ENCODE peak calls at places on chromosome 18, in eight cellular contexts. R is activated T-helper 1 cell treated with anti-CD3 and anti-CD28 coated beads, Interleukin-2, amount 50 U/mL, for 16 hours; U is kidney epithelial cell; P is GM19239; A is tibial artery; H is GM12865; B is AG10803; V is anterior cingulate cortex. J is an unnamed sample.

GRCh38 chr18:77657651-77658308 is 408.1 kb downstream of the GALR1 start:
- DNase-seq in R (no peak), U (no peak), P (no peak), A (no peak), H (no peak), B (no peak), V (no peak), J (no peak)

GRCh38 chr18:70422061-70422965 is 133.5 kb downstream of the SOCS6 start:
- DNase-seq in R (no peak), U (peak; percentile 88), P (no peak), A (peak; percentile 88), H (no peak), B (peak; percentile 94), V (peak; percentile 13), J (no peak)

GRCh38 chr18:47561316-47561715 is 309.9 kb upstream of the SKOR2 start:
- DNase-seq in R (no peak), U (no peak), P (no peak), A (no peak), H (no peak), B (no peak), V (no peak), J (no peak)

GRCh38 chr18:37222383-37223378 is 342.9 kb downstream of the CELF4 start:
- DNase-seq in R (no peak), U (no peak), P (no peak), A (no peak), H (no peak), B (peak; percentile 6), V (no peak), J (no peak)

GRCh38 chr18:62460851-62461300 is 61.9 kb upstream of the ZCCHC2 start:
- DNase-seq in R (no peak), U (no peak), P (no peak), A (no peak), H (no peak), B (peak; percentile 6), V (no peak), J (no peak)

GRCh38 chr18:8329186-8329771 is 280.0 kb upstream of the RAB12 start:
- DNase-seq in R (no peak), U (no peak), P (no peak), A (no peak), H (no peak), B (peak; percentile 17), V (no peak), J (no peak)

GRCh38 chr18:29457316-29457715 is 1280.4 kb upstream of the CDH2 start:
- DNase-seq in R (no peak), U (no peak), P (no peak), A (no peak), H (no peak), B (no peak), V (no peak), J (no peak)

GRCh38 chr18:23897733-23898132 is 116.8 kb upstream of the TTC39C start:
- DNase-seq in R (no peak), U (no peak), P (no peak), A (no peak), H (no peak), B (no peak), V (no peak), J (no peak)

GRCh38 chr18:24446953-24447537 is 13.4 kb upstream of the HRH4 start:
- DNase-seq in R (no peak), U (no peak), P (no peak), A (no peak), H (no peak), B (no peak), V (no peak), J (no peak)

GRCh38 chr18:43965691-43966090 is 688.4 kb upstream of the SYT4 start:
- DNase-seq in R (no peak), U (no peak), P (no peak), A (no peak), H (no peak), B (no peak), V (no peak), J (no peak)

GRCh38 chr18:76968073-76968472 is 145.7 kb downstream of the ZNF236 start:
- DNase-seq in R (no peak), U (no peak), P (no peak), A (no peak), H (no peak), B (no peak), V (no peak), J (no peak)

GRCh38 chr18:7876354-7876753 is 309.2 kb downstream of the PTPRM start:
- DNase-seq in R (no peak), U (no peak), P (no peak), A (no peak), H (no peak), B (no peak), V (no peak), J (no peak)

GRCh38 chr18:76658627-76659026 is 163.6 kb upstream of the ZNF516 start:
- DNase-seq in R (no peak), U (no peak), P (no peak), A (no peak), H (peak; percentile 37), B (no peak), V (no peak), J (peak; percentile 34)

GRCh38 chr18:5596585-5596984 is 52.8 kb upstream of the EPB41L3 start:
- DNase-seq in R (no peak), U (no peak), P (no peak), A (no peak), H (no peak), B (no peak), V (no peak), J (no peak)

GRCh38 chr18:24544141-24544498 is 83.7 kb downstream of the HRH4 start:
- DNase-seq in R (no peak), U (no peak), P (no peak), A (no peak), H (peak; percentile 19), B (peak; percentile 18), V (no peak), J (peak; percentile 18)

GRCh38 chr18:14920976-14921375 is 173.0 kb downstream of the ANKRD30B start:
- DNase-seq in R (no peak), U (no peak), P (no peak), A (no peak), H (no peak), B (no peak), V (no peak), J (no peak)

GRCh38 chr18:8366070-8366469 is 243.2 kb upstream of the RAB12 start:
- DNase-seq in R (no peak), U (no peak), P (no peak), A (no peak), H (no peak), B (no peak), V (no peak), J (no peak)

GRCh38 chr18:26566874-26567273 is 18.5 kb upstream of the KCTD1 start:
- DNase-seq in R (no peak), U (no peak), P (no peak), A (no peak), H (no peak), B (no peak), V (no peak), J (no peak)

GRCh38 chr18:60684843-60685513 is 312.4 kb upstream of the MC4R start:
- DNase-seq in R (no peak), U (no peak), P (no peak), A (no peak), H (no peak), B (peak; percentile 28), V (no peak), J (no peak)

J was measured in GM13977.